ENCODE peak calls at places on chromosomes 3 and 15, in four cellular contexts. One of them, this sample, is unnamed.

GRCh38 chr15:85625856-85626255 is 168.9 kb downstream of the KLHL25 start:
- DNase-seq in GM12878: no peak
- DNase-seq in A549: no peak
- DNase-seq in HepG2: no peak
- DNase-seq in this sample: no peak

GRCh38 chr15:35307026-35307425 is 221.9 kb upstream of the NANOGP8 start:
- DNase-seq in GM12878: no peak
- DNase-seq in A549: no peak
- DNase-seq in HepG2: no peak
- DNase-seq in this sample: no peak

GRCh38 chr3:17290894-17291293 is 406.1 kb downstream of the PLCL2 start:
- DNase-seq in HepG2: no peak
- DNase-seq in A549: no peak
- DNase-seq in GM12878: no peak
- DNase-seq in this sample: no peak

GRCh38 chr3:151772825-151773480 is 39.2 kb downstream of the AADACL2 start:
- DNase-seq in GM12878: no peak
- DNase-seq in HepG2: no peak
- DNase-seq in A549: no peak
- DNase-seq in this sample: no peak

GRCh38 chr3:197168606-197169005 is 129.8 kb downstream of the DLG1 start:
- DNase-seq in GM12878: no peak
- DNase-seq in A549: no peak
- DNase-seq in HepG2: no peak
- DNase-seq in this sample: no peak

GRCh38 chr3:40713306-40713705 is 188.5 kb downstream of the ZNF621 start:
- DNase-seq in GM12878: no peak
- DNase-seq in A549: no peak
- DNase-seq in HepG2: no peak
- DNase-seq in this sample: no peak

GRCh38 chr3:73784647-73785420 is 160.1 kb upstream of the PDZRN3 start:
- DNase-seq in GM12878: no peak
- DNase-seq in HepG2: no peak
- DNase-seq in A549: no peak
- DNase-seq in this sample: no peak

GRCh38 chr3:167899090-167899489 is 163.6 kb downstream of the SERPINI1 start:
- DNase-seq in HepG2: no peak
- DNase-seq in GM12878: no peak
- DNase-seq in A549: no peak
- DNase-seq in this sample: peak

GRCh38 chr3:178856804-178857203 is 214.8 kb downstream of the ZMAT3 start:
- DNase-seq in HepG2: no peak
- DNase-seq in GM12878: no peak
- DNase-seq in A549: no peak
- DNase-seq in this sample: no peak

GRCh38 chr3:50264389-50264963 is 4.5 kb upstream of the SEMA3B start:
- DNase-seq in A549: peak
- DNase-seq in HepG2: peak
- DNase-seq in GM12878: no peak
- DNase-seq in this sample: no peak

GRCh38 chr3:168909260-168909659 is 754.3 kb downstream of the MECOM start:
- DNase-seq in GM12878: no peak
- DNase-seq in HepG2: no peak
- DNase-seq in A549: no peak
- DNase-seq in this sample: no peak

GRCh38 chr15:74253276-74253921 is 17.3 kb downstream of the CCDC33 start:
- DNase-seq in GM12878: no peak
- DNase-seq in A549: no peak
- DNase-seq in HepG2: no peak
- DNase-seq in this sample: no peak

GRCh38 chr15:64653757-64654156 is 121.6 kb downstream of the RBPMS2 start:
- DNase-seq in HepG2: no peak
- DNase-seq in A549: no peak
- DNase-seq in GM12878: no peak
- DNase-seq in this sample: no peak

GRCh38 chr15:51879555-51879954 is 50.1 kb downstream of the TMOD3 start:
- DNase-seq in HepG2: no peak
- DNase-seq in GM12878: no peak
- DNase-seq in A549: no peak
- DNase-seq in this sample: no peak

GRCh38 chr3:119902061-119902460 is 120.2 kb downstream of the NR1I2 start:
- DNase-seq in GM12878: no peak
- DNase-seq in HepG2: no peak
- DNase-seq in A549: no peak
- DNase-seq in this sample: no peak

GRCh38 chr3:106332884-106333283 is 464.1 kb upstream of the CBLB start:
- DNase-seq in A549: no peak
- DNase-seq in GM12878: peak
- DNase-seq in HepG2: no peak
- DNase-seq in this sample: no peak

GRCh38 chr3:102896851-102897621 is 462.2 kb downstream of the ZPLD1 start:
- DNase-seq in GM12878: no peak
- DNase-seq in A549: no peak
- DNase-seq in HepG2: no peak
- DNase-seq in this sample: no peak

GRCh38 chr3:13667330-13667729 is 118.4 kb downstream of the FBLN2 start:
- DNase-seq in GM12878: no peak
- DNase-seq in HepG2: no peak
- DNase-seq in A549: no peak
- DNase-seq in this sample: no peak

GRCh38 chr3:23448998-23449537 is 245.9 kb downstream of the UBE2E2 start:
- DNase-seq in A549: no peak
- DNase-seq in GM12878: no peak
- DNase-seq in HepG2: no peak
- DNase-seq in this sample: no peak

GRCh38 chr3:157531771-157532170 is 28.6 kb upstream of the VEPH1 start:
- DNase-seq in HepG2: no peak
- DNase-seq in GM12878: no peak
- DNase-seq in A549: no peak
- DNase-seq in this sample: no peak

GRCh38 chr3:45024601-45025262 is 1.4 kb upstream of the CLEC3B start:
- DNase-seq in A549: no peak
- DNase-seq in GM12878: no peak
- DNase-seq in HepG2: no peak
- DNase-seq in this sample: no peak

GRCh38 chr3:18902081-18902793 is 246.1 kb upstream of the KCNH8 start:
- DNase-seq in GM12878: no peak
- DNase-seq in HepG2: no peak
- DNase-seq in A549: no peak
- DNase-seq in this sample: no peak

GRCh38 chr3:63519426-63519825 is 133.0 kb upstream of the SNTN start:
- DNase-seq in HepG2: no peak
- DNase-seq in GM12878: no peak
- DNase-seq in A549: no peak
- DNase-seq in this sample: no peak

GRCh38 chr3:186432189-186432588 is 70.2 kb upstream of the DGKG start:
- DNase-seq in HepG2: no peak
- DNase-seq in A549: no peak
- DNase-seq in GM12878: no peak
- DNase-seq in this sample: no peak

GRCh38 chr3:12303532-12303931 is 14.7 kb downstream of the PPARG start:
- DNase-seq in HepG2: no peak
- DNase-seq in GM12878: no peak
- DNase-seq in A549: peak
- DNase-seq in this sample: no peak

GRCh38 chr3:123586966-123587365 is 2.1 kb upstream of the HACD2 start:
- DNase-seq in A549: no peak
- DNase-seq in HepG2: no peak
- DNase-seq in GM12878: no peak
- DNase-seq in this sample: no peak

GRCh38 chr15:94306700-94307650 is 75.6 kb downstream of the MCTP2 start:
- DNase-seq in GM12878: peak
- DNase-seq in HepG2: no peak
- DNase-seq in A549: no peak
- DNase-seq in this sample: no peak

GRCh38 chr15:75649045-75649761 is 1.5 kb downstream of the SNX33 start:
- DNase-seq in GM12878: no peak
- DNase-seq in A549: no peak
- DNase-seq in HepG2: no peak
- DNase-seq in this sample: no peak

GRCh38 chr15:75648156-75649000 is 666 bp downstream of the SNX33 start:
- DNase-seq in GM12878: no peak
- DNase-seq in A549: no peak
- DNase-seq in HepG2: peak
- DNase-seq in this sample: no peak

GRCh38 chr15:75646944-75647364 is 758 bp upstream of the SNX33 start:
- DNase-seq in A549: no peak
- DNase-seq in HepG2: no peak
- DNase-seq in GM12878: no peak
- DNase-seq in this sample: peak

GRCh38 chr15:75646112-75646943 is 1.4 kb upstream of the SNX33 start:
- DNase-seq in A549: no peak
- DNase-seq in HepG2: no peak
- DNase-seq in GM12878: no peak
- DNase-seq in this sample: no peak

DNA sequence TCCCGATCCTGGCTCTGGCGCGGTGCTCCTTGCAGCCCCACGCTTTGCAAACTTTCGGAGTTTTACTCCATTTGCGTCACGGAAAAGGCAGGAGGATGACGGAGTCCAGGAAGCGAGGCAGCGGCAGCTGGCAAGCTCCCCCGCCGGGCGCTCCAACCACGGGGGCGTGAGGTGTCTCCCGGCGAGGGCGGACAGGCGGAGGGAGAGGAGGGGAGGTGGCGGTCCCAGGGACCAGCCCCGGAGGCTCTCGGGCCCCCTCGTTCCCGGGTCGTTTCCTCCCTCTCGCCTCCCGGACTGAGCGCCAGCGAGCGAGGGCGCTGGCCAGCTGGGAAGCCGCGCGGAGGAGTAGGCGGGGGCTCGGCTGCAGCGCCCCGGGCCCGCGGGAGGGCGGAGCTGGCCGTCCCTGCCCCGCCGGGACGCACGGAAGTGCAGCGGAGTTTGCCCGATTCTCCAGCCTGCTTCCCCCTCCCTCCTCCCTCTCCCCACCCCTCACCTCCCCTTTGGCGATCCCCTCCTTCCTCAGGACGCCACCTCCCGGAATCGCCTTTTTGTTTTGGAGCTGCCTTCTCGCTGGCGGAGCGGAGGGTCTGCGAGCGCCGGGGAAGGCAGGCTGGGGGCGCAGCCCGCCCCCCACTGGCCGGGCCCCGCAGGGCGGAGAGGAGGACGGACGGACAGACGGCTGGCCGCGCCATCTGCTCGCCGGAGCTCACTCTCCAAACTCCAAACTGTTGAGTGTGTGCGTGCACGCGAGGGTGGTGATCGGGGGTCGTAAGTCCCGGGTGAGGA is at the start of gene SNX33:
- DNase-seq in HepG2: peak
- DNase-seq in GM12878: no peak
- DNase-seq in A549: peak
- DNase-seq in this sample: peak
- TF ChIP-seq REST in HepG2: no peak
- TF ChIP-seq REST in GM12878: no peak
- TF ChIP-seq REST in A549: no peak
- TF ChIP-seq REST in this sample: no peak

GRCh38 chr15:57388199-57388863 is 12.0 kb downstream of the CGNL1 start:
- DNase-seq in GM12878: no peak
- DNase-seq in A549: no peak
- DNase-seq in HepG2: no peak
- DNase-seq in this sample: no peak

GRCh38 chr15:57389991-57390390 is 13.7 kb downstream of the CGNL1 start:
- DNase-seq in HepG2: no peak
- DNase-seq in A549: no peak
- DNase-seq in GM12878: no peak
- DNase-seq in this sample: no peak

GRCh38 chr15:57387011-57387410 is 10.7 kb downstream of the CGNL1 start:
- DNase-seq in A549: no peak
- DNase-seq in HepG2: no peak
- DNase-seq in GM12878: no peak
- DNase-seq in this sample: no peak

GRCh38 chr15:57385923-57386390 is 9.7 kb downstream of the CGNL1 start:
- DNase-seq in GM12878: no peak
- DNase-seq in A549: no peak
- DNase-seq in HepG2: no peak
- DNase-seq in this sample: no peak

GRCh38 chr15:57387644-57388076 is 11.4 kb downstream of the CGNL1 start:
- DNase-seq in HepG2: no peak
- DNase-seq in GM12878: no peak
- DNase-seq in A549: no peak
- DNase-seq in this sample: no peak
- TF ChIP-seq CTCF in HepG2: no peak
- TF ChIP-seq CTCF in GM12878: no peak
- TF ChIP-seq CTCF in A549: no peak
- TF ChIP-seq CTCF in this sample: no peak

GRCh38 chr3:126355777-126356372 is 1.3 kb downstream of the KLF15 start:
- DNase-seq in A549: no peak
- DNase-seq in GM12878: no peak
- DNase-seq in HepG2: peak
- DNase-seq in this sample: no peak

GRCh38 chr3:126358038-126358815 is 1.0 kb upstream of the KLF15 start:
- DNase-seq in GM12878: no peak
- DNase-seq in A549: no peak
- DNase-seq in HepG2: no peak
- DNase-seq in this sample: no peak

GRCh38 chr3:126356373-126357298 is 572 bp downstream of the KLF15 start:
- DNase-seq in HepG2: no peak
- DNase-seq in GM12878: no peak
- DNase-seq in A549: no peak
- DNase-seq in this sample: peak

GRCh38 chr3:126358816-126359181 is 1.6 kb upstream of the KLF15 start:
- DNase-seq in A549: no peak
- DNase-seq in GM12878: no peak
- DNase-seq in HepG2: no peak
- DNase-seq in this sample: no peak

DNA sequence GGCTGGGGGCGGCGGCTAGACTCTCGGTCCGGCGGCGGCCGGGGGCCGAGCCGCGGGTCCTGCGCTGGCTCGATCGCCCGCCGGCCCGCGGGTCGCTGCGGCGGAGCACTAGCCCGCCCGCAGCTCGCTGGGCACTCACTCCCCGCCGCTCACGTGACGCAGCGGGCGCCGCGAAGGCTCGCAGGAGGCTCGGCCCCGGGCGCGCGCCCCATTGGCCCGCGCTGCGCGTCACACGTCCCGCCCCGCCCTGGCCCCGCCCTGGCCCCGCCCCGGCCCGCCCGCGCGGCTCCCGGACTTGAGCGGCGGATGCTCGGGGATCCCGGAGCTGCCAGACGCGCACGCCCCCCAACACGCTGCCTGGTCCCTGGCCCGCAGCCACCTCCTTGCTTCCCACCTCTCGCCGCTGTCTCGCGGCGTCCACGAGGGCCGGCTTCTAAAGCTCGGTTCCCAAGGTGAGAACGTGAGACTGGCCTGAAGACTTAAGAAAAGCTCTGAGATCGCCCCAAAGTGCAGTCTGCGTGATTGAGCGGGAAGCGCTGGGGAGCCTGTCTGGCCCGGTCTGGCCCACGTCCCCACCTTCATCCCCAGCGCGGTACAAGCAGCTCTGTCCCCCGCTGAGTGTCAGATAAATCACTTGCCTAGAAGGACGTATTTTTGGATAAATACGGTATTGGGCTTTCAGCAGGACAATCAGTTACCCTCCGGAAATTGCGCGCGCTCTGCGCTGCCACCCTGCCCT is at the start of gene KLF15:
- DNase-seq in HepG2: peak
- DNase-seq in A549: peak
- DNase-seq in GM12878: no peak
- DNase-seq in this sample: peak
- TF ChIP-seq REST in HepG2: no peak
- TF ChIP-seq REST in A549: no peak
- TF ChIP-seq REST in GM12878: no peak
- TF ChIP-seq REST in this sample: no peak

GRCh38 chr3:129360705-129361460 is 67.6 kb downstream of the EFCAB12 start:
- DNase-seq in GM12878: no peak
- DNase-seq in HepG2: no peak
- DNase-seq in A549: no peak
- DNase-seq in this sample: no peak
- TF ChIP-seq CTCF in GM12878: no peak
- TF ChIP-seq CTCF in HepG2: no peak
- TF ChIP-seq CTCF in A549: no peak
- TF ChIP-seq CTCF in this sample: no peak

This sample was measured in HL-60.